ENCODE peak calls at places on chromosomes 12 and 14, in ten cellular contexts. F is GM12878, W is HL-60, M is GM23338, Q is HepG2, O is breast epithelium, R is Panc1, A is esophagus muscularis mucosa, C is sigmoid colon, S is HCT116. N is an unnamed sample.

GRCh38 chr14:73259837-73260236 is 22.5 kb downstream of the PAPLN start:
- DNase-seq in F (no peak), W (no peak), M (no peak), Q (no peak), O (no peak), R (no peak), A (no peak), C (no peak), S (no peak), N (no peak)

GRCh38 chr12:98828802-98829600 is 183.9 kb downstream of the APAF1 start:
- DNase-seq in F (no peak), W (no peak), M (no peak), Q (peak), O (no peak), R (no peak), A (no peak), C (no peak), S (no peak), N (no peak)

GRCh38 chr12:96225994-96226399 is 31.8 kb downstream of the ELK3 start:
- DNase-seq in F (no peak), W (no peak), M (no peak), Q (peak), O (no peak), R (no peak), A (no peak), C (no peak), S (no peak), N (no peak)

GRCh38 chr14:105914738-105915385 is 388.5 kb downstream of the TMEM121 start:
- DNase-seq in F (no peak), W (no peak), M (no peak), Q (no peak), O (no peak), R (no peak), A (no peak), C (no peak), S (no peak), N (no peak)

GRCh38 chr14:19918553-19919264 is 1.7 kb upstream of the OR4K5 start:
- DNase-seq in F (no peak), W (no peak), M (no peak), Q (peak), O (no peak), R (no peak), A (no peak), C (no peak), S (no peak), N (no peak)

GRCh38 chr12:56684745-56685369 is 3.2 kb downstream of the PTGES3 start:
- DNase-seq in F (no peak), W (no peak), M (no peak), Q (no peak), O (no peak), R (no peak), A (no peak), C (no peak), S (no peak), N (peak)

GRCh38 chr12:117809509-117809908 is 159.3 kb downstream of the KSR2 start:
- DNase-seq in F (no peak), W (no peak), M (no peak), Q (no peak), O (no peak), R (no peak), A (no peak), C (no peak), S (no peak), N (no peak)

GRCh38 chr14:20603813-20604212 is 12.6 kb upstream of the RNASE12 start:
- DNase-seq in F (no peak), W (peak), M (no peak), Q (no peak), O (no peak), R (no peak), A (no peak), C (no peak), S (no peak), N (no peak)

GRCh38 chr14:73236157-73236556 is 1.1 kb upstream of the PAPLN start:
- DNase-seq in F (no peak), W (no peak), M (peak), Q (no peak), O (no peak), R (no peak), A (no peak), C (peak), S (no peak), N (no peak)

GRCh38 chr14:28772613-28773012 is 6.0 kb downstream of the FOXG1 start:
- DNase-seq in F (no peak), W (no peak), M (no peak), Q (no peak), O (no peak), R (no peak), A (no peak), C (no peak), S (no peak), N (no peak)
- TF ChIP-seq POLR2AphosphoS5 in F (no peak), W (no peak), M (no peak), Q (no peak), O (no peak), R (no peak), A (no peak), C (no peak), S (no peak), N (no peak)

GRCh38 chr14:95301527-95302187 is 18.1 kb downstream of the CLMN start:
- DNase-seq in F (no peak), W (no peak), M (no peak), Q (no peak), O (no peak), R (no peak), A (no peak), C (no peak), S (no peak), N (no peak)
- H3K27ac ChIP-seq in F (no peak), W (no peak), M (no peak), Q (peak), O (no peak), R (no peak), A (no peak), C (no peak), S (no peak), N (no peak)

GRCh38 chr12:3553681-3554546 is 62.9 kb downstream of the PRMT8 start:
- DNase-seq in F (no peak), W (peak), M (peak), Q (no peak), O (no peak), R (no peak), A (no peak), C (no peak), S (no peak), N (peak)

GRCh38 chr12:3552726-3553045 is 61.7 kb downstream of the PRMT8 start:
- DNase-seq in F (no peak), W (no peak), M (no peak), Q (no peak), O (no peak), R (no peak), A (no peak), C (no peak), S (no peak), N (peak)

GRCh38 chr12:3551976-3552725 is 61.1 kb downstream of the PRMT8 start:
- DNase-seq in F (no peak), W (no peak), M (no peak), Q (no peak), O (no peak), R (no peak), A (no peak), C (no peak), S (no peak), N (peak)

GRCh38 chr12:3554547-3555115 is 63.6 kb downstream of the PRMT8 start:
- DNase-seq in F (no peak), W (no peak), M (no peak), Q (no peak), O (no peak), R (no peak), A (no peak), C (no peak), S (no peak), N (no peak)

DNA sequence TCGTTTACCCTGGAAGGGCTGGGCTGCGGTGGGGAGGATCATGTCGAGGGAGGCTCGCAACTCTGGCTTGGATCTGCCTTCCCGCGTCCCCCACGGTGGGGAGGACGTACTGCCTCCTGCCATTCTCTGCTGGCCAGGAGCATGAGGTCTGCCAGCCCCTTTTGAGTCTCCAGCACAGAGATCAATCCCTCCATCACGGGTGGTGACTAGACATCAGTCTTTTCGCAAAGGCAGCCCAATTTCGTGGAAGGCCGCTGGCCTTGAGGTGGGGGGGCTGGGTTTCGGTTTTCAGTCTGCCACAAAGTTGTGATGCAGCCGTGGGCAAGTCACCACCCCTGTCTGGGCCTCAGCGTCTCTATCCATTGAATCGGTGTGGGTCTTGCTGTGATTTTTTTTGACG is 62.2 kb downstream of the PRMT8 start:
- DNase-seq in F (no peak), W (no peak), M (no peak), Q (no peak), O (no peak), R (no peak), A (no peak), C (no peak), S (no peak), N (peak)
- TF ChIP-seq POLR2AphosphoS5 in F (no peak), W (no peak), M (no peak), Q (no peak), O (no peak), R (no peak), A (no peak), C (no peak), S (no peak), N (no peak)

DNA sequence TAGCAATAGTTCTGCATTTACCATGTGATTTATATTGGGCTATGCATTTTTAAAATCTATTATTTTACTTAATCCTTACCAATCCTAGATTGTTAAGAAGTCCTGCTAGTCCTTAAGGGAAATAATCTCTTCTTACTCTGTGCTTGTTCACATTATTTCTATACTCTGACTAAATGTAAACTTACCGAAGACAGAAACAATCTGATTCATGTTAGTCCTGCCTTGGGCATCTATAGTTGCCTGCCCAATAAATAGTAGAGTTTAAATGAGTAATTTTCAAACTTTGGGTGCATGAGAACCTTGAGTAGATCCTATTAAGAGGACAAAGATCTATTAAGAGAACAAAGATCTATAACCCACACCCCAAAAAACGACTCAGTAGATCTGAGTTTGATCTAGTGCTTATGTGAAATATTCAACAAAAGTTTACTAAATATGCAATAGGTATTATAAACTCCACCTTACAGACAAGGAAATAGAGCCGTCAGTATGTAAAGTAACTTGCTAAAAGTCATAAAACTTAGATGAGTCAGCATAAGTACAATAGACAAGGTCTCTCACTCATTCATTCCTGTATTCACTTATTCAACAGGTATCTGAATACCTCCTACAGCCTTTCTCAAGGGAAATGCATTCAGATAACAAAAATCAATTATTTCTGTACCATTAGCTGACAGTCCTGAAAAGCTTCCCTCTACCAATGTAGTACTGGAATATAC is 127.6 kb downstream of the PAWR start:
- DNase-seq in F (no peak), W (no peak), M (no peak), Q (no peak), O (no peak), R (no peak), A (no peak), C (no peak), S (no peak), N (no peak)
- H3K27ac ChIP-seq in F (no peak), W (no peak), M (no peak), Q (peak), O (no peak), R (no peak), A (no peak), C (no peak), S (no peak), N (no peak)

DNA sequence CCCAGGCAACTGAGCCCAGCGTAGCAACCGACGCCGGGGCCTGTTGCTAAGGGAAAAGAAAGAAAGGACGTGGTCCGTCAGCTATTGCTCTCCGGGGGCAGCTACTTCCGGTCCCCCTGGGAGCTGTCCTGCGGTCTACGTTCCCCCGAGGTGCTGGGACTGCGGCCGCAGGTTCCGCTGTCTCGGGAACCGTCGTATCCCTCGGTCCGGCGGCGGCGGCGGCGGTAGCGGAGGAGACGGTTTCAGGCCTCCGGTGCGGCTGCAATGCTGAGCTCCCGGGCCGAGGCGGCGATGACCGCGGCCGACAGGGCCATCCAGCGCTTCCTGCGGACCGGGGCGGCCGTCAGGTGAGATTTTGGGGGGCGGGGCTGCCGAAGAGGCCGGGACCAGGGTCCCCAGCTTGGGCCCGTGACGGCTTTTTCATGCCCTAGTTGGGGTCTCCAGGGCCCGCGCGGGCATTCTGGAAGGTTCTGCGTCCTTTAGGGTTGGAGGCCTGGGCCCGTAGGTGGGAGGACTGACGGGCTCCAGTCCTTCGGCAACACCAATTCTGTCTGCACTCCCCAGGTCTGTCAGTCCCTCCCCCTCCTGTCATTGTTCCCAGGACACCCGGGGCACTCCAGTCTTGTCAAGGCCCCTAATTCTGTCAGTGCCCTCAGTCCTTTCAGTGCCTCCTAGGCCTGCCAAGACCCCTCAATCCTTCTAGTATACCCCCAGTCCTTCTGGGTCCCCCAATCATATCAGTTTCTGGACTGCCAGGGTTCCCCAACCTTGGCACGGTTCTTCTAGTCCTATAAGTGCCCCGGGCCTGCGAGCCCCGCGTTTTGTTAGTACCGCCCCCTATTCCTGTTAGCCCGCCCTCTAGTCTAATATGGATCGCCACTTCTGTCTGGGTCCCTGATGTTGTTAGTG is at the start of gene USP30:
- DNase-seq in F (peak), W (peak), M (peak), Q (peak), O (peak), R (no peak), A (peak), C (peak), S (peak), N (peak)
- TF ChIP-seq POLR2AphosphoS5 in F (no peak), W (peak), M (peak), Q (peak), O (peak), R (peak), A (peak), C (peak), S (peak), N (peak)

DNA sequence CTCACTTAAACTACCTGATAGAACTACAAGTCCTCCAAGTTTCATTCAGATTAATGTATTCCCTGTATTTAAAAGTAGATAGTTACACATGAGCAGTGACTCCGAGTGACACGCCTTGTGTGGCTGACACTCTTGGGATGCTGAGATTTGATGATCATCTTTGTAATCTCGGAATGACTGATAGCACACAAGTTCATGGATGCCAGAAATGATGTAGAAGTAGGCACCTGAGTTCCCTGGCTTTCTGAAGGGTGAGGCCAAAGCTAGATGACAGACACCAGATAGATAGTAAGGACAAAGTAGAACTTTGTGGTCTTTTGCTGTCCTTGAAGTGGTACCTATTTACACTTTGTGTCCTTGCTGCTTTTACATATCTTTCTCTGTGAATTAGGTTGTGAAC is 491.2 kb downstream of the PCNX1 start:
- DNase-seq in F (peak), W (no peak), M (no peak), Q (no peak), O (no peak), R (no peak), A (no peak), C (no peak), S (no peak), N (no peak)
- H3K27ac ChIP-seq in F (peak), W (peak), M (peak), Q (no peak), O (no peak), R (no peak), A (no peak), C (no peak), S (no peak), N (peak)

GRCh38 chr12:124459852-124460645 is 107.4 kb downstream of the NCOR2 start:
- DNase-seq in F (no peak), W (no peak), M (no peak), Q (no peak), O (no peak), R (no peak), A (no peak), C (no peak), S (no peak), N (no peak)
- TF ChIP-seq POLR2AphosphoS5 in F (no peak), W (no peak), M (no peak), Q (no peak), O (no peak), R (no peak), A (no peak), C (no peak), S (no peak), N (no peak)